ENCODE peak calls at places on chromosomes 2 and 18, in eight cellular contexts. One of them, this sample, is unnamed.
A peak's percentile ranks its signal among the peaks of the same experiment; 100 is the strongest.

GRCh38 chr2:18749912-18750526 is 160.7 kb upstream of the NT5C1B start:
- DNase-seq in NCI-H345: peak; percentile 63
- DNase-seq in thyroid gland: peak; percentile 50
- DNase-seq in memory B cell: peak; percentile 15
- DNase-seq in activated CD8-positive, alpha-beta memory T cell treated with anti-CD3 and anti-CD28 coated beads for 24 hours: no peak
- DNase-seq in Daoy: peak; percentile 53
- DNase-seq in dorsolateral prefrontal cortex: peak; percentile 32
- DNase-seq in substantia nigra: no peak
- DNase-seq in this sample: peak; percentile 18

GRCh38 chr2:173511942-173512341 is 157.3 kb downstream of the CDCA7 start:
- DNase-seq in substantia nigra: no peak
- DNase-seq in thyroid gland: no peak
- DNase-seq in Daoy: peak; percentile 7
- DNase-seq in memory B cell: no peak
- DNase-seq in activated CD8-positive, alpha-beta memory T cell treated with anti-CD3 and anti-CD28 coated beads for 24 hours: no peak
- DNase-seq in dorsolateral prefrontal cortex: no peak
- DNase-seq in NCI-H345: no peak
- DNase-seq in this sample: no peak

GRCh38 chr2:211033765-211034164 is 477.4 kb downstream of the CPS1 start:
- DNase-seq in memory B cell: no peak
- DNase-seq in thyroid gland: no peak
- DNase-seq in dorsolateral prefrontal cortex: no peak
- DNase-seq in activated CD8-positive, alpha-beta memory T cell treated with anti-CD3 and anti-CD28 coated beads for 24 hours: no peak
- DNase-seq in Daoy: no peak
- DNase-seq in NCI-H345: peak; percentile 10
- DNase-seq in substantia nigra: no peak
- DNase-seq in this sample: no peak

GRCh38 chr2:227406177-227407031 is 18.7 kb upstream of the SCYGR1 start:
- DNase-seq in Daoy: peak; percentile 90
- DNase-seq in substantia nigra: no peak
- DNase-seq in memory B cell: no peak
- DNase-seq in thyroid gland: peak; percentile 63
- DNase-seq in NCI-H345: peak; percentile 93
- DNase-seq in dorsolateral prefrontal cortex: no peak
- DNase-seq in activated CD8-positive, alpha-beta memory T cell treated with anti-CD3 and anti-CD28 coated beads for 24 hours: no peak
- DNase-seq in this sample: peak; percentile 72

GRCh38 chr2:188523901-188524300 is 232.2 kb downstream of the GULP1 start:
- DNase-seq in NCI-H345: peak; percentile 63
- DNase-seq in substantia nigra: no peak
- DNase-seq in thyroid gland: no peak
- DNase-seq in dorsolateral prefrontal cortex: no peak
- DNase-seq in memory B cell: no peak
- DNase-seq in Daoy: no peak
- DNase-seq in activated CD8-positive, alpha-beta memory T cell treated with anti-CD3 and anti-CD28 coated beads for 24 hours: no peak
- DNase-seq in this sample: no peak

GRCh38 chr2:105373895-105374401 is 24.9 kb downstream of the FHL2 start:
- DNase-seq in memory B cell: no peak
- DNase-seq in substantia nigra: no peak
- DNase-seq in NCI-H345: no peak
- DNase-seq in dorsolateral prefrontal cortex: no peak
- DNase-seq in Daoy: no peak
- DNase-seq in activated CD8-positive, alpha-beta memory T cell treated with anti-CD3 and anti-CD28 coated beads for 24 hours: no peak
- DNase-seq in thyroid gland: no peak
- DNase-seq in this sample: no peak

GRCh38 chr2:231905026-231905425 is 21.2 kb downstream of the NPPC start:
- DNase-seq in NCI-H345: no peak
- DNase-seq in dorsolateral prefrontal cortex: no peak
- DNase-seq in Daoy: no peak
- DNase-seq in substantia nigra: no peak
- DNase-seq in memory B cell: no peak
- DNase-seq in thyroid gland: peak; percentile 94
- DNase-seq in activated CD8-positive, alpha-beta memory T cell treated with anti-CD3 and anti-CD28 coated beads for 24 hours: no peak
- DNase-seq in this sample: no peak

GRCh38 chr2:39119732-39120520 is 925 bp downstream of the SOS1 start:
- DNase-seq in thyroid gland: peak; percentile 42
- DNase-seq in substantia nigra: peak; percentile 44
- DNase-seq in activated CD8-positive, alpha-beta memory T cell treated with anti-CD3 and anti-CD28 coated beads for 24 hours: peak; percentile 84
- DNase-seq in NCI-H345: peak; percentile 53
- DNase-seq in memory B cell: peak; percentile 73
- DNase-seq in dorsolateral prefrontal cortex: no peak
- DNase-seq in Daoy: peak; percentile 62
- DNase-seq in this sample: peak; percentile 9

GRCh38 chr2:217183471-217183870 is 323.6 kb upstream of the TNP1 start:
- DNase-seq in Daoy: no peak
- DNase-seq in substantia nigra: no peak
- DNase-seq in thyroid gland: peak; percentile 50
- DNase-seq in memory B cell: no peak
- DNase-seq in NCI-H345: no peak
- DNase-seq in dorsolateral prefrontal cortex: no peak
- DNase-seq in activated CD8-positive, alpha-beta memory T cell treated with anti-CD3 and anti-CD28 coated beads for 24 hours: no peak
- DNase-seq in this sample: no peak

GRCh38 chr2:105557021-105557420 is 158.2 kb upstream of the FHL2 start:
- DNase-seq in substantia nigra: no peak
- DNase-seq in activated CD8-positive, alpha-beta memory T cell treated with anti-CD3 and anti-CD28 coated beads for 24 hours: peak; percentile 38
- DNase-seq in NCI-H345: no peak
- DNase-seq in thyroid gland: no peak
- DNase-seq in memory B cell: no peak
- DNase-seq in dorsolateral prefrontal cortex: peak; percentile 78
- DNase-seq in Daoy: no peak
- DNase-seq in this sample: no peak

GRCh38 chr18:23049698-23050373 is 85.4 kb upstream of the CABLES1 start:
- DNase-seq in NCI-H345: no peak
- DNase-seq in Daoy: no peak
- DNase-seq in substantia nigra: no peak
- DNase-seq in activated CD8-positive, alpha-beta memory T cell treated with anti-CD3 and anti-CD28 coated beads for 24 hours: no peak
- DNase-seq in thyroid gland: no peak
- DNase-seq in dorsolateral prefrontal cortex: no peak
- DNase-seq in memory B cell: no peak
- DNase-seq in this sample: no peak

GRCh38 chr18:79935499-79935898 is 16.0 kb downstream of the SLC66A2 start:
- DNase-seq in activated CD8-positive, alpha-beta memory T cell treated with anti-CD3 and anti-CD28 coated beads for 24 hours: no peak
- DNase-seq in NCI-H345: no peak
- DNase-seq in dorsolateral prefrontal cortex: peak; percentile 21
- DNase-seq in thyroid gland: no peak
- DNase-seq in substantia nigra: no peak
- DNase-seq in memory B cell: no peak
- DNase-seq in Daoy: no peak
- DNase-seq in this sample: no peak

GRCh38 chr2:200089040-200089755 is 133.8 kb downstream of the MAIP1 start:
- DNase-seq in Daoy: no peak
- DNase-seq in substantia nigra: no peak
- DNase-seq in dorsolateral prefrontal cortex: no peak
- DNase-seq in memory B cell: no peak
- DNase-seq in NCI-H345: no peak
- DNase-seq in activated CD8-positive, alpha-beta memory T cell treated with anti-CD3 and anti-CD28 coated beads for 24 hours: no peak
- DNase-seq in thyroid gland: no peak
- DNase-seq in this sample: no peak

GRCh38 chr2:172256886-172257285 is 154.2 kb upstream of the DLX2 start:
- DNase-seq in Daoy: no peak
- DNase-seq in substantia nigra: no peak
- DNase-seq in memory B cell: no peak
- DNase-seq in dorsolateral prefrontal cortex: no peak
- DNase-seq in NCI-H345: no peak
- DNase-seq in thyroid gland: no peak
- DNase-seq in activated CD8-positive, alpha-beta memory T cell treated with anti-CD3 and anti-CD28 coated beads for 24 hours: no peak
- DNase-seq in this sample: no peak

GRCh38 chr2:240819404-240820013 is 510 bp downstream of the KIF1A start:
- DNase-seq in substantia nigra: no peak
- DNase-seq in dorsolateral prefrontal cortex: no peak
- DNase-seq in memory B cell: no peak
- DNase-seq in NCI-H345: peak; percentile 60
- DNase-seq in activated CD8-positive, alpha-beta memory T cell treated with anti-CD3 and anti-CD28 coated beads for 24 hours: no peak
- DNase-seq in Daoy: no peak
- DNase-seq in thyroid gland: no peak
- DNase-seq in this sample: peak; percentile 29

GRCh38 chr2:181771355-181771754 is 91.0 kb upstream of the NEUROD1 start:
- DNase-seq in Daoy: no peak
- DNase-seq in NCI-H345: no peak
- DNase-seq in dorsolateral prefrontal cortex: no peak
- DNase-seq in activated CD8-positive, alpha-beta memory T cell treated with anti-CD3 and anti-CD28 coated beads for 24 hours: no peak
- DNase-seq in thyroid gland: no peak
- DNase-seq in memory B cell: no peak
- DNase-seq in substantia nigra: no peak
- DNase-seq in this sample: no peak

GRCh38 chr2:179461367-179461886 is 196.8 kb upstream of the SESTD1 start:
- DNase-seq in Daoy: no peak
- DNase-seq in memory B cell: no peak
- DNase-seq in NCI-H345: no peak
- DNase-seq in dorsolateral prefrontal cortex: no peak
- DNase-seq in thyroid gland: no peak
- DNase-seq in activated CD8-positive, alpha-beta memory T cell treated with anti-CD3 and anti-CD28 coated beads for 24 hours: no peak
- DNase-seq in substantia nigra: no peak
- DNase-seq in this sample: no peak

GRCh38 chr18:29251681-29252080 is 1074.8 kb upstream of the CDH2 start:
- DNase-seq in thyroid gland: no peak
- DNase-seq in NCI-H345: no peak
- DNase-seq in dorsolateral prefrontal cortex: no peak
- DNase-seq in Daoy: no peak
- DNase-seq in activated CD8-positive, alpha-beta memory T cell treated with anti-CD3 and anti-CD28 coated beads for 24 hours: no peak
- DNase-seq in substantia nigra: no peak
- DNase-seq in memory B cell: no peak
- DNase-seq in this sample: no peak

GRCh38 chr2:26401739-26402541 is at the start of gene DRC1:
- DNase-seq in memory B cell: no peak
- DNase-seq in NCI-H345: peak; percentile 90
- DNase-seq in thyroid gland: peak; percentile 92
- DNase-seq in activated CD8-positive, alpha-beta memory T cell treated with anti-CD3 and anti-CD28 coated beads for 24 hours: no peak
- DNase-seq in dorsolateral prefrontal cortex: peak; percentile 75
- DNase-seq in substantia nigra: no peak
- DNase-seq in Daoy: peak; percentile 93
- DNase-seq in this sample: peak; percentile 68

GRCh38 chr2:15122915-15123314 is 438.2 kb downstream of the NBAS start:
- DNase-seq in Daoy: no peak
- DNase-seq in NCI-H345: no peak
- DNase-seq in thyroid gland: no peak
- DNase-seq in dorsolateral prefrontal cortex: no peak
- DNase-seq in memory B cell: no peak
- DNase-seq in substantia nigra: no peak
- DNase-seq in activated CD8-positive, alpha-beta memory T cell treated with anti-CD3 and anti-CD28 coated beads for 24 hours: no peak
- DNase-seq in this sample: no peak

This sample was measured in NCI-H1092.